ENCODE peak calls at places on chromosome X, in eight cellular contexts. One of them, this sample, is unnamed.

GRCh38 chrX:136268051-136269048 is 17.1 kb upstream of the MAP7D3 start:
- DNase-seq in Peyer's patch: no peak
- DNase-seq in gastrocnemius medialis: no peak
- DNase-seq in ascending aorta: no peak
- DNase-seq in K562: peak; percentile 27
- DNase-seq in neural progenitor cell: peak; percentile 24
- DNase-seq in GM12865: peak; percentile 52
- DNase-seq in epithelial cell of esophagus: peak; percentile 39
- DNase-seq in this sample: no peak

GRCh38 chrX:20665441-20665840 is 398.7 kb upstream of the RPS6KA3 start:
- DNase-seq in GM12865: no peak
- DNase-seq in Peyer's patch: no peak
- DNase-seq in K562: no peak
- DNase-seq in ascending aorta: no peak
- DNase-seq in gastrocnemius medialis: no peak
- DNase-seq in epithelial cell of esophagus: no peak
- DNase-seq in neural progenitor cell: no peak
- DNase-seq in this sample: no peak

GRCh38 chrX:56994375-56995270 is 718 bp downstream of the SPIN3 start:
- DNase-seq in K562: peak; percentile 3
- DNase-seq in epithelial cell of esophagus: no peak
- DNase-seq in Peyer's patch: no peak
- DNase-seq in gastrocnemius medialis: no peak
- DNase-seq in neural progenitor cell: peak; percentile 3
- DNase-seq in ascending aorta: no peak
- DNase-seq in GM12865: no peak
- DNase-seq in this sample: no peak

GRCh38 chrX:53085661-53086229 is 3.6 kb downstream of the TSPYL2 start:
- DNase-seq in gastrocnemius medialis: no peak
- DNase-seq in epithelial cell of esophagus: no peak
- DNase-seq in K562: no peak
- DNase-seq in Peyer's patch: no peak
- DNase-seq in GM12865: no peak
- DNase-seq in neural progenitor cell: no peak
- DNase-seq in ascending aorta: peak; percentile 34
- DNase-seq in this sample: no peak

GRCh38 chrX:154603438-154604430 is 15.3 kb downstream of the CTAG1B start:
- DNase-seq in neural progenitor cell: no peak
- DNase-seq in gastrocnemius medialis: no peak
- DNase-seq in K562: no peak
- DNase-seq in epithelial cell of esophagus: peak; percentile 79
- DNase-seq in GM12865: no peak
- DNase-seq in Peyer's patch: no peak
- DNase-seq in ascending aorta: peak; percentile 62
- DNase-seq in this sample: peak; percentile 52

GRCh38 chrX:131987252-131987651 is 35.9 kb upstream of the STK26 start:
- DNase-seq in GM12865: peak; percentile 82
- DNase-seq in neural progenitor cell: no peak
- DNase-seq in epithelial cell of esophagus: no peak
- DNase-seq in gastrocnemius medialis: no peak
- DNase-seq in K562: no peak
- DNase-seq in ascending aorta: no peak
- DNase-seq in Peyer's patch: no peak
- DNase-seq in this sample: no peak

GRCh38 chrX:20988118-20988517 is 386.1 kb upstream of the CNKSR2 start:
- DNase-seq in neural progenitor cell: no peak
- DNase-seq in ascending aorta: no peak
- DNase-seq in Peyer's patch: no peak
- DNase-seq in epithelial cell of esophagus: peak; percentile 37
- DNase-seq in GM12865: no peak
- DNase-seq in gastrocnemius medialis: no peak
- DNase-seq in K562: no peak
- DNase-seq in this sample: no peak

GRCh38 chrX:8879750-8880149 is 78.6 kb upstream of the FAM9A start:
- DNase-seq in gastrocnemius medialis: no peak
- DNase-seq in ascending aorta: no peak
- DNase-seq in epithelial cell of esophagus: peak; percentile 43
- DNase-seq in K562: peak; percentile 35
- DNase-seq in Peyer's patch: no peak
- DNase-seq in GM12865: peak; percentile 8
- DNase-seq in neural progenitor cell: peak; percentile 28
- DNase-seq in this sample: no peak

GRCh38 chrX:68917799-68918198 is 89.0 kb downstream of the EFNB1 start:
- DNase-seq in epithelial cell of esophagus: no peak
- DNase-seq in K562: no peak
- DNase-seq in Peyer's patch: no peak
- DNase-seq in gastrocnemius medialis: no peak
- DNase-seq in GM12865: no peak
- DNase-seq in neural progenitor cell: peak; percentile 86
- DNase-seq in ascending aorta: no peak
- DNase-seq in this sample: no peak

GRCh38 chrX:119755981-119756533 is 2.3 kb upstream of the SOWAHD start:
- DNase-seq in epithelial cell of esophagus: no peak
- DNase-seq in K562: no peak
- DNase-seq in neural progenitor cell: no peak
- DNase-seq in gastrocnemius medialis: no peak
- DNase-seq in Peyer's patch: no peak
- DNase-seq in ascending aorta: no peak
- DNase-seq in GM12865: peak; percentile 92
- DNase-seq in this sample: no peak

GRCh38 chrX:11764602-11765067 is 6.6 kb downstream of the MSL3 start:
- DNase-seq in GM12865: peak; percentile 58
- DNase-seq in gastrocnemius medialis: no peak
- DNase-seq in K562: no peak
- DNase-seq in ascending aorta: no peak
- DNase-seq in neural progenitor cell: no peak
- DNase-seq in Peyer's patch: no peak
- DNase-seq in epithelial cell of esophagus: no peak
- DNase-seq in this sample: no peak

GRCh38 chrX:20623448-20623847 is 356.7 kb upstream of the RPS6KA3 start:
- DNase-seq in ascending aorta: no peak
- DNase-seq in K562: no peak
- DNase-seq in neural progenitor cell: no peak
- DNase-seq in gastrocnemius medialis: no peak
- DNase-seq in epithelial cell of esophagus: peak; percentile 24
- DNase-seq in GM12865: no peak
- DNase-seq in Peyer's patch: no peak
- DNase-seq in this sample: no peak

GRCh38 chrX:94097852-94098251 is 423.8 kb downstream of the FAM133A start:
- DNase-seq in GM12865: no peak
- DNase-seq in K562: no peak
- DNase-seq in gastrocnemius medialis: no peak
- DNase-seq in ascending aorta: no peak
- DNase-seq in epithelial cell of esophagus: peak; percentile 0
- DNase-seq in neural progenitor cell: no peak
- DNase-seq in Peyer's patch: no peak
- DNase-seq in this sample: no peak

GRCh38 chrX:13119386-13119785 is 75.0 kb upstream of the FAM9C start:
- DNase-seq in epithelial cell of esophagus: peak; percentile 58
- DNase-seq in ascending aorta: no peak
- DNase-seq in neural progenitor cell: peak; percentile 55
- DNase-seq in Peyer's patch: no peak
- DNase-seq in K562: no peak
- DNase-seq in gastrocnemius medialis: no peak
- DNase-seq in GM12865: no peak
- DNase-seq in this sample: no peak

GRCh38 chrX:49868739-49869138 is 10.5 kb upstream of the USP27X start:
- DNase-seq in ascending aorta: no peak
- DNase-seq in epithelial cell of esophagus: no peak
- DNase-seq in K562: peak; percentile 54
- DNase-seq in GM12865: no peak
- DNase-seq in Peyer's patch: no peak
- DNase-seq in gastrocnemius medialis: no peak
- DNase-seq in neural progenitor cell: no peak
- DNase-seq in this sample: no peak

GRCh38 chrX:68439341-68439740 is 6.0 kb upstream of the OPHN1 start:
- DNase-seq in Peyer's patch: no peak
- DNase-seq in gastrocnemius medialis: no peak
- DNase-seq in GM12865: no peak
- DNase-seq in neural progenitor cell: no peak
- DNase-seq in ascending aorta: no peak
- DNase-seq in K562: no peak
- DNase-seq in epithelial cell of esophagus: no peak
- DNase-seq in this sample: no peak

GRCh38 chrX:3449287-3449686 is 102.8 kb upstream of the MXRA5 start:
- DNase-seq in K562: no peak
- DNase-seq in Peyer's patch: no peak
- DNase-seq in ascending aorta: no peak
- DNase-seq in gastrocnemius medialis: no peak
- DNase-seq in neural progenitor cell: no peak
- DNase-seq in epithelial cell of esophagus: peak; percentile 1
- DNase-seq in GM12865: no peak
- DNase-seq in this sample: no peak

GRCh38 chrX:56794831-56795230 is 65.8 kb downstream of the NBDY start:
- DNase-seq in gastrocnemius medialis: no peak
- DNase-seq in neural progenitor cell: no peak
- DNase-seq in epithelial cell of esophagus: no peak
- DNase-seq in Peyer's patch: peak; percentile 1
- DNase-seq in K562: no peak
- DNase-seq in GM12865: no peak
- DNase-seq in ascending aorta: no peak
- DNase-seq in this sample: no peak

GRCh38 chrX:40864972-40865371 is 129.6 kb upstream of the MED14 start:
- DNase-seq in K562: no peak
- DNase-seq in neural progenitor cell: no peak
- DNase-seq in Peyer's patch: no peak
- DNase-seq in epithelial cell of esophagus: peak; percentile 5
- DNase-seq in ascending aorta: no peak
- DNase-seq in gastrocnemius medialis: no peak
- DNase-seq in GM12865: no peak
- DNase-seq in this sample: no peak

GRCh38 chrX:64176876-64177275 is 28.6 kb downstream of the AMER1 start:
- DNase-seq in neural progenitor cell: no peak
- DNase-seq in gastrocnemius medialis: no peak
- DNase-seq in ascending aorta: no peak
- DNase-seq in GM12865: no peak
- DNase-seq in Peyer's patch: no peak
- DNase-seq in epithelial cell of esophagus: peak; percentile 24
- DNase-seq in K562: no peak
- DNase-seq in this sample: no peak

GRCh38 chrX:135477576-135477975 is 42.9 kb upstream of the INTS6L start:
- DNase-seq in Peyer's patch: no peak
- DNase-seq in K562: peak; percentile 32
- DNase-seq in GM12865: peak; percentile 42
- DNase-seq in gastrocnemius medialis: no peak
- DNase-seq in neural progenitor cell: peak; percentile 75
- DNase-seq in ascending aorta: no peak
- DNase-seq in epithelial cell of esophagus: peak; percentile 77
- DNase-seq in this sample: peak; percentile 33

GRCh38 chrX:77597090-77597489 is 149.9 kb downstream of the FGF16 start:
- DNase-seq in gastrocnemius medialis: no peak
- DNase-seq in epithelial cell of esophagus: peak; percentile 33
- DNase-seq in neural progenitor cell: no peak
- DNase-seq in ascending aorta: no peak
- DNase-seq in K562: no peak
- DNase-seq in GM12865: no peak
- DNase-seq in Peyer's patch: no peak
- DNase-seq in this sample: no peak

GRCh38 chrX:28590394-28590793 is 3.1 kb downstream of the IL1RAPL1 start:
- DNase-seq in GM12865: no peak
- DNase-seq in K562: no peak
- DNase-seq in Peyer's patch: no peak
- DNase-seq in ascending aorta: no peak
- DNase-seq in epithelial cell of esophagus: no peak
- DNase-seq in gastrocnemius medialis: no peak
- DNase-seq in neural progenitor cell: peak; percentile 23
- DNase-seq in this sample: no peak
- H3K4me3 ChIP-seq in GM12865: no peak overlapping the region
- H3K4me3 ChIP-seq in K562: no peak overlapping the region
- H3K4me3 ChIP-seq in Peyer's patch: no peak overlapping the region
- H3K4me3 ChIP-seq in ascending aorta: no peak overlapping the region
- H3K4me3 ChIP-seq in epithelial cell of esophagus: no peak overlapping the region
- H3K4me3 ChIP-seq in gastrocnemius medialis: no peak overlapping the region
- H3K4me3 ChIP-seq in neural progenitor cell: peak overlapping the region; percentile 81
- H3K4me3 ChIP-seq in this sample: no peak overlapping the region

DNA sequence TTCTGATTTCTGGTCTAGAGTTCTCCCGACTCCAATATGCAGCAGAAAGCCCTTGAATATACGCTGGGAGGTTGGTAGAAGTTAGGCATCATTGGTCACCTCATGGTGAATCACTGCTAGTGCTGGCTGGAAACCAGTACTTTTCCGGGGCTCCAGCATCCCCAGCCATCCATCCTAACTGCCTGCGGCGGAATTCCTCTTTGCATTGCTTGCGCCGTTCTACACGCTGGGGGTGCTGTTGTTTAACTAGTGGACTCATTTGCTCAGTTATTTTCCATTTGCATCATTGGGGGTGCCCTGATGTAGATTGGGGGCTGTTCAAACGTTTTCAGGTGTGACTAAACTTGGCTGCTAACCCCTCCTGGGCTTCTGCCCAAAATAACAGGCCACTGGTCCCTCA is 23.3 kb upstream of the GPR50 start:
- DNase-seq in K562: peak; percentile 8
- DNase-seq in neural progenitor cell: peak; percentile 77
- DNase-seq in gastrocnemius medialis: no peak
- DNase-seq in epithelial cell of esophagus: peak; percentile 62
- DNase-seq in GM12865: no peak
- DNase-seq in Peyer's patch: no peak
- DNase-seq in ascending aorta: no peak
- DNase-seq in this sample: peak; percentile 4
- TF ChIP-seq CTCF in K562: no peak
- TF ChIP-seq CTCF in neural progenitor cell: peak; percentile 62
- TF ChIP-seq CTCF in gastrocnemius medialis: no peak
- TF ChIP-seq CTCF in epithelial cell of esophagus: no peak
- TF ChIP-seq CTCF in GM12865: no peak
- TF ChIP-seq CTCF in Peyer's patch: no peak
- TF ChIP-seq CTCF in ascending aorta: no peak
- TF ChIP-seq CTCF in this sample: no peak

GRCh38 chrX:38999099-38999498 is 197.8 kb downstream of the MID1IP1 start:
- DNase-seq in neural progenitor cell: no peak
- DNase-seq in Peyer's patch: no peak
- DNase-seq in epithelial cell of esophagus: no peak
- DNase-seq in ascending aorta: no peak
- DNase-seq in gastrocnemius medialis: peak; percentile 50
- DNase-seq in K562: no peak
- DNase-seq in GM12865: no peak
- DNase-seq in this sample: no peak

GRCh38 chrX:38999967-39000745 is 198.9 kb downstream of the MID1IP1 start:
- DNase-seq in gastrocnemius medialis: peak; percentile 25
- DNase-seq in ascending aorta: no peak
- DNase-seq in GM12865: no peak
- DNase-seq in Peyer's patch: no peak
- DNase-seq in epithelial cell of esophagus: no peak
- DNase-seq in K562: no peak
- DNase-seq in neural progenitor cell: no peak
- DNase-seq in this sample: peak; percentile 77

GRCh38 chrX:39002466-39002865 is 201.2 kb downstream of the MID1IP1 start:
- DNase-seq in GM12865: no peak
- DNase-seq in neural progenitor cell: no peak
- DNase-seq in ascending aorta: no peak
- DNase-seq in K562: no peak
- DNase-seq in Peyer's patch: no peak
- DNase-seq in epithelial cell of esophagus: no peak
- DNase-seq in gastrocnemius medialis: no peak
- DNase-seq in this sample: no peak

GRCh38 chrX:39000802-39001201 is 199.5 kb downstream of the MID1IP1 start:
- DNase-seq in GM12865: no peak
- DNase-seq in neural progenitor cell: no peak
- DNase-seq in gastrocnemius medialis: no peak
- DNase-seq in Peyer's patch: no peak
- DNase-seq in epithelial cell of esophagus: peak; percentile 10
- DNase-seq in ascending aorta: no peak
- DNase-seq in K562: no peak
- DNase-seq in this sample: peak; percentile 61
- H3K4me3 ChIP-seq in GM12865: no peak overlapping the region
- H3K4me3 ChIP-seq in neural progenitor cell: no peak overlapping the region
- H3K4me3 ChIP-seq in gastrocnemius medialis: no peak overlapping the region
- H3K4me3 ChIP-seq in Peyer's patch: no peak overlapping the region
- H3K4me3 ChIP-seq in epithelial cell of esophagus: no peak overlapping the region
- H3K4me3 ChIP-seq in ascending aorta: no peak overlapping the region
- H3K4me3 ChIP-seq in K562: no peak overlapping the region
- H3K4me3 ChIP-seq in this sample: no peak overlapping the region

GRCh38 chrX:29903365-29903764 is 312.0 kb upstream of the MAGEB2 start:
- DNase-seq in gastrocnemius medialis: no peak
- DNase-seq in GM12865: no peak
- DNase-seq in Peyer's patch: no peak
- DNase-seq in neural progenitor cell: no peak
- DNase-seq in epithelial cell of esophagus: no peak
- DNase-seq in ascending aorta: no peak
- DNase-seq in K562: no peak
- DNase-seq in this sample: no peak
- TF ChIP-seq CTCF in gastrocnemius medialis: no peak
- TF ChIP-seq CTCF in GM12865: peak; percentile 11
- TF ChIP-seq CTCF in Peyer's patch: no peak
- TF ChIP-seq CTCF in neural progenitor cell: peak; percentile 43
- TF ChIP-seq CTCF in epithelial cell of esophagus: no peak
- TF ChIP-seq CTCF in ascending aorta: no peak
- TF ChIP-seq CTCF in K562: no peak
- TF ChIP-seq CTCF in this sample: no peak

This sample was measured in HFF-Myc.